ENCODE peak calls at places on chromosomes 4 and X, in nine cellular contexts. W, V, N, O, Q, I, S, M and H are unnamed samples.

GRCh38 chrX:119870626-119871131 is 854 bp downstream of the RNF113A start:
- DNase-seq in W (peak), V (peak), N (peak), O (no peak), Q (no peak), I (no peak), S (no peak), M (no peak), H (no peak)

GRCh38 chrX:69025802-69026301 is 139.4 kb downstream of the PJA1 start:
- DNase-seq in W (no peak), V (no peak), N (no peak), O (peak), Q (no peak), I (peak), S (no peak), M (no peak), H (peak)

GRCh38 chr4:14222630-14223029 is 595.1 kb upstream of the BOD1L1 start:
- DNase-seq in W (no peak), V (no peak), N (no peak), O (no peak), Q (no peak), I (no peak), S (no peak), M (no peak), H (no peak)

GRCh38 chr4:67580577-67580976 is 22.1 kb downstream of the STAP1 start:
- DNase-seq in W (no peak), V (no peak), N (no peak), O (no peak), Q (no peak), I (no peak), S (no peak), M (no peak), H (no peak)

GRCh38 chr4:88752754-88753153 is 55.1 kb upstream of the NAP1L5 start:
- DNase-seq in W (no peak), V (no peak), N (no peak), O (no peak), Q (no peak), I (no peak), S (no peak), M (no peak), H (no peak)

GRCh38 chr4:137648531-137648930 is 116.2 kb upstream of the PCDH18 start:
- DNase-seq in W (no peak), V (no peak), N (no peak), O (no peak), Q (no peak), I (no peak), S (no peak), M (no peak), H (no peak)

GRCh38 chr4:5478697-5479096 is 229.7 kb downstream of the EVC2 start:
- DNase-seq in W (no peak), V (no peak), N (no peak), O (no peak), Q (peak), I (peak), S (no peak), M (no peak), H (no peak)

GRCh38 chr4:55032179-55032578 is 93.2 kb downstream of the KDR start:
- DNase-seq in W (no peak), V (no peak), N (no peak), O (no peak), Q (no peak), I (no peak), S (no peak), M (no peak), H (peak)

GRCh38 chr4:929970-930625 is 2.0 kb downstream of the GAK start:
- DNase-seq in W (no peak), V (no peak), N (no peak), O (no peak), Q (peak), I (no peak), S (peak), M (no peak), H (peak)

GRCh38 chr4:80335226-80335553 is 340 bp upstream of the CFAP299 start:
- DNase-seq in W (no peak), V (no peak), N (no peak), O (no peak), Q (no peak), I (no peak), S (no peak), M (no peak), H (no peak)

GRCh38 chr4:139844459-139845036 is 178.9 kb downstream of the MGST2 start:
- DNase-seq in W (no peak), V (no peak), N (no peak), O (no peak), Q (no peak), I (no peak), S (no peak), M (no peak), H (no peak)

GRCh38 chrX:10496345-10496965 is 123.9 kb downstream of the MID1 start:
- DNase-seq in W (no peak), V (no peak), N (no peak), O (peak), Q (no peak), I (no peak), S (no peak), M (no peak), H (peak)

GRCh38 chrX:87516716-87517115 is 886 bp upstream of the KLHL4 start:
- DNase-seq in W (no peak), V (no peak), N (no peak), O (peak), Q (no peak), I (no peak), S (no peak), M (no peak), H (peak)

GRCh38 chr4:153222790-153223417 is 18.7 kb downstream of the TRIM2 start:
- DNase-seq in W (peak), V (no peak), N (no peak), O (no peak), Q (peak), I (peak), S (no peak), M (no peak), H (peak)

GRCh38 chrX:15465347-15465746 is 27.8 kb downstream of the PIR start:
- DNase-seq in W (peak), V (no peak), N (no peak), O (peak), Q (no peak), I (no peak), S (peak), M (no peak), H (peak)